ENCODE peak calls at places on chromosomes 16 and 17, in six cellular contexts. M, E, L, P, D and B are unnamed samples.

GRCh38 chr16:86289304-86289703 is 221.0 kb upstream of the FOXF1 start:
- DNase-seq in M (no peak), E (no peak), L (no peak), P (no peak), D (no peak), B (no peak)

GRCh38 chr17:5263441-5263840 is 18.6 kb upstream of the RABEP1 start:
- DNase-seq in M (no peak), E (no peak), L (no peak), P (no peak), D (no peak), B (no peak)

GRCh38 chr17:34709108-34709779 is 129.9 kb downstream of the TMEM132E start:
- DNase-seq in M (no peak), E (no peak), L (no peak), P (no peak), D (no peak), B (no peak)

GRCh38 chr16:11668590-11669379 is 530 bp downstream of the SNN start:
- DNase-seq in M (no peak), E (peak; percentile 65), L (peak; percentile 47), P (no peak), D (no peak), B (no peak)

GRCh38 chr17:45405250-45406086 is 27.2 kb downstream of the ARHGAP27 start:
- DNase-seq in M (peak; percentile 76), E (no peak), L (no peak), P (no peak), D (no peak), B (peak; percentile 80)

GRCh38 chr16:56493131-56493530 is 26.7 kb downstream of the BBS2 start:
- DNase-seq in M (peak; percentile 44), E (no peak), L (no peak), P (no peak), D (no peak), B (no peak)

GRCh38 chr17:78412403-78412802 is 34.0 kb downstream of the PGS1 start:
- DNase-seq in M (no peak), E (no peak), L (peak; percentile 47), P (no peak), D (no peak), B (no peak)

GRCh38 chr16:11989238-11990160 is 13.0 kb downstream of the SNX29 start:
- DNase-seq in M (no peak), E (no peak), L (no peak), P (no peak), D (no peak), B (no peak)

GRCh38 chr16:85704011-85704410 is 15.3 kb upstream of the GINS2 start:
- DNase-seq in M (no peak), E (no peak), L (no peak), P (no peak), D (no peak), B (no peak)

GRCh38 chr17:47882695-47883588 is 13.1 kb upstream of the SP2 start:
- DNase-seq in M (no peak), E (no peak), L (no peak), P (no peak), D (no peak), B (no peak)

GRCh38 chr17:45284176-45285140 is 22.6 kb upstream of the SPATA32 start:
- DNase-seq in M (no peak), E (no peak), L (peak; percentile 36), P (peak; percentile 75), D (no peak), B (peak; percentile 64)

GRCh38 chr17:57953703-57954420 is 1.4 kb downstream of the CUEDC1 start:
- DNase-seq in M (no peak), E (no peak), L (no peak), P (peak; percentile 13), D (no peak), B (no peak)

GRCh38 chr17:83155128-83156081 is 76.0 kb downstream of the METRNL start:
- DNase-seq in M (no peak), E (no peak), L (no peak), P (no peak), D (no peak), B (no peak)

GRCh38 chr17:48307814-48308411 is 122.1 kb downstream of the SKAP1 start:
- DNase-seq in M (peak; percentile 83), E (no peak), L (peak; percentile 49), P (peak; percentile 23), D (no peak), B (peak; percentile 79)

GRCh38 chr16:2535644-2536021 is 2.2 kb upstream of the PDPK1 start:
- DNase-seq in M (no peak), E (peak; percentile 34), L (no peak), P (no peak), D (no peak), B (no peak)

GRCh38 chr17:46960152-46960551 is 18.9 kb downstream of the RPRML start:
- DNase-seq in M (no peak), E (no peak), L (no peak), P (no peak), D (no peak), B (no peak)

GRCh38 chr17:31425646-31426045 is 34.2 kb downstream of the RAB11FIP4 start:
- DNase-seq in M (no peak), E (no peak), L (no peak), P (peak; percentile 30), D (no peak), B (no peak)

GRCh38 chr17:27478901-27479531 is 22.8 kb downstream of the KSR1 start:
- DNase-seq in M (no peak), E (no peak), L (no peak), P (no peak), D (no peak), B (no peak)

GRCh38 chr17:34726536-34727384 is 147.4 kb downstream of the TMEM132E start:
- DNase-seq in M (no peak), E (no peak), L (no peak), P (no peak), D (no peak), B (no peak)

GRCh38 chr16:89841275-89841674 is 13.0 kb downstream of the SPIRE2 start:
- DNase-seq in M (no peak), E (no peak), L (no peak), P (no peak), D (no peak), B (no peak)

GRCh38 chr16:89843409-89844350 is 15.4 kb downstream of the SPIRE2 start:
- DNase-seq in M (peak; percentile 22), E (no peak), L (no peak), P (no peak), D (no peak), B (no peak)

GRCh38 chr16:89844739-89845339 is 16.6 kb downstream of the SPIRE2 start:
- DNase-seq in M (no peak), E (no peak), L (no peak), P (no peak), D (no peak), B (no peak)

GRCh38 chr16:89845417-89845816 is 17.1 kb downstream of the SPIRE2 start:
- DNase-seq in M (no peak), E (no peak), L (peak; percentile 35), P (no peak), D (no peak), B (no peak)

GRCh38 chr16:89842471-89843408 is 14.5 kb downstream of the SPIRE2 start:
- DNase-seq in M (peak; percentile 29), E (no peak), L (no peak), P (no peak), D (no peak), B (no peak)
- H3K9me3 ChIP-seq in M (no peaks in the 10 kb centered on the region), E (no peaks in the 10 kb centered on the region), L (no peaks in the 10 kb centered on the region), P (no peaks in the 10 kb centered on the region), D (no peaks in the 10 kb centered on the region), B (no peaks in the 10 kb centered on the region)

DNA sequence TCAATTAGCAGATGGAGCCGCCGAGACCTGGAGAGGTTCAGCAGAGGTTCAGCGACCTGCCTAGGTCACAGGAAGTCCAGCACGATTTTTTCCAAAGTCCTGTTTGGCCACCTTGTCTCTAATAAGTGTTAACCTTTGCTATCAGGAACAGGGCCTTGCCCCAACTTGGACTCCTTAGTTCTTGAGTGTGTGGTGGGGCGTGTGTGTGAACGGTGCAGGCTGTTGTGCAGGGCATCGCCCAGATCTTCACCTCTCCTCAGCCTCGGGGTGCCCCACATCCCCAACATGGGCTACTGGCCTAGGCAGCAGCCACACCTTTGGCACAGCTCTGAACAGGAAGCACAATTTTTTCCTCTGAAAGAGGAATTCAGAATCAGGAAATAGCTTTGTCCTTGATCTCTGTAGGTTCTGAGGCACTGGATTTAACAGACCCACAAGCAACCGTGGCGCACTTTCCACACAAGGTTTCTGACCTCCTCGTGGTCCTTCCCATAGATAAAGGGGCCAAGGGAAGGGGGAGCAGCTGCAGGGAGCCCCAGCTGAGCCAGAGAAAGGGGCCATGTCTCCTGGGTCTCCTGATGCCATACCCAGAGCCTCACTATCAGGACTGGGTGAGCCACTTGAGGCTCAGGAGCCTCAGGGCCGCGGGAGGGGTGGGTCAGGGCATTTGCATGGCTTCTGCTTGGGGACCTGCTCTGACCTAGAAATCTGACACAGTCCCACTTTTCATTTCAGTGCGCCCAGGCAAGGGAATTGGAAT is 10.4 kb downstream of the MPRIP start:
- DNase-seq in M (peak; percentile 32), E (no peak), L (no peak), P (no peak), D (no peak), B (no peak)
- H3K36me3 ChIP-seq in M (no peaks in the 10 kb centered on the region), E (no peaks in the 10 kb centered on the region), L (no peaks in the 10 kb centered on the region), P (no peaks in the 10 kb centered on the region), D (peaks cover 4% of the 10 kb centered on the region), B (no peaks in the 10 kb centered on the region)

GRCh38 chr17:22515599-22515998 is 823.3 kb downstream of the KCNJ18 start:
- DNase-seq in M (no peak), E (no peak), L (no peak), P (no peak), D (no peak), B (no peak)
- H3K9me3 ChIP-seq in M (peaks cover 3% of the 10 kb centered on the region), E (no peaks in the 10 kb centered on the region), L (no peaks in the 10 kb centered on the region), P (peaks cover 8% of the 10 kb centered on the region), D (no peaks in the 10 kb centered on the region), B (no peaks in the 10 kb centered on the region)

GRCh38 chr17:59530561-59530960 is 34.8 kb upstream of the DHX40 start:
- DNase-seq in M (no peak), E (no peak), L (no peak), P (no peak), D (no peak), B (no peak)
- H3K36me3 ChIP-seq in M (no peaks in the 10 kb centered on the region), E (no peaks in the 10 kb centered on the region), L (no peaks in the 10 kb centered on the region), P (no peaks in the 10 kb centered on the region), D (no peaks in the 10 kb centered on the region), B (no peaks in the 10 kb centered on the region)

GRCh38 chr16:35741546-35741945 is 2282.1 kb downstream of the TP53TG3F start:
- DNase-seq in M (no peak), E (no peak), L (no peak), P (no peak), D (no peak), B (no peak)
- H3K9me3 ChIP-seq in M (no peaks in the 10 kb centered on the region), E (no peaks in the 10 kb centered on the region), L (no peaks in the 10 kb centered on the region), P (peaks cover 7% of the 10 kb centered on the region), D (no peaks in the 10 kb centered on the region), B (peaks cover 3% of the 10 kb centered on the region)

GRCh38 chr17:17816831-17817551 is 19.8 kb downstream of the SREBF1 start:
- DNase-seq in M (no peak), E (no peak), L (no peak), P (no peak), D (no peak), B (no peak)

GRCh38 chr17:17819111-17819510 is 17.7 kb downstream of the SREBF1 start:
- DNase-seq in M (no peak), E (no peak), L (no peak), P (no peak), D (no peak), B (no peak)

GRCh38 chr17:17817552-17817947 is 19.2 kb downstream of the SREBF1 start:
- DNase-seq in M (no peak), E (no peak), L (no peak), P (no peak), D (no peak), B (no peak)

GRCh38 chr17:17819561-17819995 is 17.2 kb downstream of the SREBF1 start:
- DNase-seq in M (no peak), E (no peak), L (no peak), P (peak; percentile 53), D (no peak), B (peak; percentile 87)

GRCh38 chr17:17818088-17818526 is 18.7 kb downstream of the SREBF1 start:
- DNase-seq in M (no peak), E (no peak), L (no peak), P (no peak), D (no peak), B (peak; percentile 86)
- H3K36me3 ChIP-seq in M (peaks cover 18% of the 10 kb centered on the region), E (no peaks in the 10 kb centered on the region), L (peaks cover 20% of the 10 kb centered on the region), P (peaks cover 65% of the 10 kb centered on the region), D (peaks cover 10% of the 10 kb centered on the region), B (no peaks in the 10 kb centered on the region)